ENCODE peak calls at places on chromosome 7, in four cellular contexts. One of them, this sample, is unnamed.

GRCh38 chr7:137135654-137136350 is 207.7 kb downstream of the PTN start:
- DNase-seq in K562: no peak
- DNase-seq in GM12878: no peak
- DNase-seq in endothelial cell of umbilical vein: no peak
- DNase-seq in this sample: peak; percentile 62

GRCh38 chr7:140591178-140591902 is 49.3 kb downstream of the DENND2A start:
- DNase-seq in K562: no peak
- DNase-seq in GM12878: no peak
- DNase-seq in endothelial cell of umbilical vein: no peak
- DNase-seq in this sample: peak; percentile 41

GRCh38 chr7:134669845-134670373 is 23.3 kb downstream of the BPGM start:
- DNase-seq in K562: no peak
- DNase-seq in endothelial cell of umbilical vein: peak; percentile 99
- DNase-seq in GM12878: peak; percentile 23
- DNase-seq in this sample: peak; percentile 96

GRCh38 chr7:15096853-15097252 is 194.3 kb upstream of the DGKB start:
- DNase-seq in endothelial cell of umbilical vein: no peak
- DNase-seq in GM12878: no peak
- DNase-seq in K562: peak; percentile 5
- DNase-seq in this sample: no peak

GRCh38 chr7:107035446-107035845 is 9.1 kb upstream of the PRKAR2B start:
- DNase-seq in GM12878: no peak
- DNase-seq in endothelial cell of umbilical vein: peak; percentile 21
- DNase-seq in K562: peak; percentile 91
- DNase-seq in this sample: peak; percentile 95

GRCh38 chr7:119374436-119374835 is 898.5 kb upstream of the KCND2 start:
- DNase-seq in endothelial cell of umbilical vein: no peak
- DNase-seq in GM12878: no peak
- DNase-seq in K562: no peak
- DNase-seq in this sample: no peak

GRCh38 chr7:97200043-97200442 is 82.5 kb downstream of the SDHAF3 start:
- DNase-seq in K562: no peak
- DNase-seq in endothelial cell of umbilical vein: no peak
- DNase-seq in GM12878: no peak
- DNase-seq in this sample: no peak

GRCh38 chr7:151813997-151814396 is 62.9 kb downstream of the PRKAG2 start:
- DNase-seq in GM12878: no peak
- DNase-seq in endothelial cell of umbilical vein: no peak
- DNase-seq in K562: no peak
- DNase-seq in this sample: peak; percentile 17

GRCh38 chr7:46448478-46448877 is 527.4 kb upstream of the IGFBP3 start:
- DNase-seq in endothelial cell of umbilical vein: no peak
- DNase-seq in K562: no peak
- DNase-seq in GM12878: no peak
- DNase-seq in this sample: no peak

GRCh38 chr7:87416682-87417587 is 58.5 kb downstream of the ABCB4 start:
- DNase-seq in GM12878: peak; percentile 44
- DNase-seq in K562: peak; percentile 57
- DNase-seq in endothelial cell of umbilical vein: peak; percentile 84
- DNase-seq in this sample: peak; percentile 69

GRCh38 chr7:70017371-70017770 is 419.1 kb downstream of the AUTS2 start:
- DNase-seq in GM12878: no peak
- DNase-seq in K562: no peak
- DNase-seq in endothelial cell of umbilical vein: no peak
- DNase-seq in this sample: no peak

GRCh38 chr7:14888904-14889482 is 13.6 kb downstream of the DGKB start:
- DNase-seq in K562: no peak
- DNase-seq in GM12878: no peak
- DNase-seq in endothelial cell of umbilical vein: no peak
- DNase-seq in this sample: no peak

GRCh38 chr7:132541656-132542055 is 34.6 kb downstream of the PLXNA4 start:
- DNase-seq in K562: no peak
- DNase-seq in endothelial cell of umbilical vein: no peak
- DNase-seq in GM12878: no peak
- DNase-seq in this sample: no peak

GRCh38 chr7:841943-842342 is 9.7 kb downstream of the SUN1 start:
- DNase-seq in K562: no peak
- DNase-seq in endothelial cell of umbilical vein: no peak
- DNase-seq in GM12878: no peak
- DNase-seq in this sample: no peak

GRCh38 chr7:116499168-116500070 is at the start of gene CAV2:
- DNase-seq in GM12878: no peak
- DNase-seq in endothelial cell of umbilical vein: peak; percentile 63
- DNase-seq in K562: peak; percentile 96
- DNase-seq in this sample: peak; percentile 48

GRCh38 chr7:5625938-5626337 is 155.5 kb downstream of the RNF216 start:
- DNase-seq in K562: peak; percentile 61
- DNase-seq in endothelial cell of umbilical vein: peak; percentile 35
- DNase-seq in GM12878: no peak
- DNase-seq in this sample: peak; percentile 94

GRCh38 chr7:51455948-51456347 is 139.3 kb upstream of the COBL start:
- DNase-seq in endothelial cell of umbilical vein: no peak
- DNase-seq in K562: no peak
- DNase-seq in GM12878: no peak
- DNase-seq in this sample: no peak

GRCh38 chr7:91064938-91065337 is 199.3 kb upstream of the FZD1 start:
- DNase-seq in K562: no peak
- DNase-seq in endothelial cell of umbilical vein: no peak
- DNase-seq in GM12878: no peak
- DNase-seq in this sample: peak; percentile 69

GRCh38 chr7:107286751-107287621 is 118.2 kb downstream of the HBP1 start:
- DNase-seq in K562: no peak
- DNase-seq in GM12878: no peak
- DNase-seq in endothelial cell of umbilical vein: no peak
- DNase-seq in this sample: no peak

GRCh38 chr7:143929224-143929920 is 5.7 kb upstream of the OR2F2 start:
- DNase-seq in K562: no peak
- DNase-seq in GM12878: no peak
- DNase-seq in endothelial cell of umbilical vein: no peak
- DNase-seq in this sample: peak; percentile 12

GRCh38 chr7:1928555-1929348 is 258.7 kb downstream of the ELFN1 start:
- DNase-seq in endothelial cell of umbilical vein: no peak
- DNase-seq in GM12878: no peak
- DNase-seq in K562: no peak
- DNase-seq in this sample: no peak

GRCh38 chr7:20158684-20159083 is 58.5 kb downstream of the MACC1 start:
- DNase-seq in K562: no peak
- DNase-seq in endothelial cell of umbilical vein: peak; percentile 39
- DNase-seq in GM12878: no peak
- DNase-seq in this sample: peak; percentile 36

GRCh38 chr7:152527610-152528032 is 91.8 kb upstream of the KMT2C start:
- DNase-seq in GM12878: no peak
- DNase-seq in K562: no peak
- DNase-seq in endothelial cell of umbilical vein: no peak
- DNase-seq in this sample: no peak

GRCh38 chr7:110600983-110601382 is 489.9 kb upstream of the LRRN3 start:
- DNase-seq in endothelial cell of umbilical vein: no peak
- DNase-seq in GM12878: no peak
- DNase-seq in K562: no peak
- DNase-seq in this sample: no peak

GRCh38 chr7:52501696-52502095 is 533.7 kb upstream of the POM121L12 start:
- DNase-seq in GM12878: no peak
- DNase-seq in K562: no peak
- DNase-seq in endothelial cell of umbilical vein: no peak
- DNase-seq in this sample: no peak

GRCh38 chr7:15801565-15801964 is 115.1 kb upstream of the MEOX2 start:
- DNase-seq in endothelial cell of umbilical vein: peak; percentile 65
- DNase-seq in GM12878: no peak
- DNase-seq in K562: no peak
- DNase-seq in this sample: peak; percentile 49

GRCh38 chr7:96665689-96666088 is 44.0 kb downstream of the SEM1 start:
- DNase-seq in K562: no peak
- DNase-seq in GM12878: no peak
- DNase-seq in endothelial cell of umbilical vein: no peak
- DNase-seq in this sample: no peak

GRCh38 chr7:50793115-50793946 is 10.6 kb upstream of the GRB10 start:
- DNase-seq in endothelial cell of umbilical vein: peak; percentile 50
- DNase-seq in K562: peak; percentile 86
- DNase-seq in GM12878: no peak
- DNase-seq in this sample: peak; percentile 36

GRCh38 chr7:96253441-96253840 is 68.5 kb downstream of the SLC25A13 start:
- DNase-seq in GM12878: no peak
- DNase-seq in K562: no peak
- DNase-seq in endothelial cell of umbilical vein: peak; percentile 44
- DNase-seq in this sample: no peak

DNA sequence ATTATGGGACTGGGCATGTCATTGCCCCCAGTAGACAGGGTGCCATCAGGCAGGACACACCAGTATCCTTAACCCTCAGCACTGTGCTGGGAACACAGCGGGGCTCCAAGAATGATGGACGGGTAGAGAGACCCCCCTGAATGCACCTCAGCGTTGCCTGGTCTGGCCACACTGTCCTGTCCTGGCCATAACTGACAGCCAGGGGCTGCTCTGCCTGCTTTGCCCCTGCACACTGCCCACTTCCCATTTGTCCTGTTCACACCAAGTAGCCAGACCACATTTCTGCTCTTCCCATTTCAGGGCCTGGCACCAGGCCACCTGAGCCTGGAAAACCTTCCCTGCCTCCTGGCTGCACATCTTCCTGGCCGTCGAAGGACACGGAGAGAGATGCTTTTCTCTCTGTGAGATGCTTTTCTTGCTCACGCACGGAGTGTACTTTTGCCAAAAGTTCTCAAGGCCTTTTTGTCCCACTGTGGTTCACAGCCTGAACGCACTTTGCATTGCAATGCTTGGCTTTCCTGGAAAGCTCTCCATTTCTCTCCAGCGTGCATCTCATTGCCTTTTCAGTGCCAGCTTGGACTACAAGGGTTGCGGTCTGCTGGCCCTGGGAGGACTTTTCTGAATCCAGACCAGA is 131.0 kb upstream of the EEPD1 start:
- DNase-seq in K562: no peak
- DNase-seq in GM12878: no peak
- DNase-seq in endothelial cell of umbilical vein: no peak
- DNase-seq in this sample: no peak
- TF ChIP-seq FOS in K562: no peak
- TF ChIP-seq FOS in GM12878: no peak
- TF ChIP-seq FOS in endothelial cell of umbilical vein: no peak
- TF ChIP-seq FOS in this sample: no peak

DNA sequence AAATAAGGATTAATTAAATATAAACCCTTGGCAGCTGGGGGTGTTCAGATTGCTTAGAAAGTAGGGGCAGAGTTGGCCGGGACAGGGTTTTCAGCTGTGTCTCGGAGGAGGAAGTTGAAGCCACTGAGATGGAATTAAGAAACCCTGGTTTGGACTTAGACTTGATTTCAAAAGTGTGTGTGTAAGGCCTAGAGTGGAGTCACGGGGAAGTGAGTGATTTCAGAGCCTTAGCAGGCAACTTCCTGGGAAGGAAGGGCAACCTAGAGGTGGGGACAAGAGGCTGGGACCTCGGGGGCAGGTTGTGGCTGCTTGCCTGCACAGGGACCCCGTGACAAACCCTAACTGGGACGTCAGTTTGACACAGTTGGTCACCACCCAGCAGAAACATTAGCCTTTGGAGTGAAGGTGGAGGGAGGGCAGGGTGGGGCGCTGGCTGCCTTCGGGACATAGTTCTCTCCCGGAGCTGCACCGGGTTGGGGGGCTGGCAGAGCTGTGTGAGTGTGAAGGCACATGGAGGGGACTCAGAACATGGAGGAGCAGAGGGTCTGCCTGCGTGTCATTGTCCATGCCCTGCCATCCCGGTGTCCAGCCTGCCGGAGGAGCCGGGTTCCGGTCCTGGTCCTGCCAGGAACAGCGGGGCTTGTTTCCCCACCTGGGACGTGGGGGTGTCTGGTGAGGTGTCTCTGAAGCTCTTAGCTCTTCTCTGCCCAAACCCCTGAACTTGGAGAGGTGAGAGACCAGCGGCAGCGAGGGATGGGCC is 1.8 kb downstream of the BRI3 start:
- DNase-seq in K562: no peak
- DNase-seq in endothelial cell of umbilical vein: peak; percentile 62
- DNase-seq in GM12878: no peak
- DNase-seq in this sample: peak; percentile 56
- TF ChIP-seq FOS in K562: no peak
- TF ChIP-seq FOS in endothelial cell of umbilical vein: peak; percentile 22
- TF ChIP-seq FOS in GM12878: no peak
- TF ChIP-seq FOS in this sample: no peak

DNA sequence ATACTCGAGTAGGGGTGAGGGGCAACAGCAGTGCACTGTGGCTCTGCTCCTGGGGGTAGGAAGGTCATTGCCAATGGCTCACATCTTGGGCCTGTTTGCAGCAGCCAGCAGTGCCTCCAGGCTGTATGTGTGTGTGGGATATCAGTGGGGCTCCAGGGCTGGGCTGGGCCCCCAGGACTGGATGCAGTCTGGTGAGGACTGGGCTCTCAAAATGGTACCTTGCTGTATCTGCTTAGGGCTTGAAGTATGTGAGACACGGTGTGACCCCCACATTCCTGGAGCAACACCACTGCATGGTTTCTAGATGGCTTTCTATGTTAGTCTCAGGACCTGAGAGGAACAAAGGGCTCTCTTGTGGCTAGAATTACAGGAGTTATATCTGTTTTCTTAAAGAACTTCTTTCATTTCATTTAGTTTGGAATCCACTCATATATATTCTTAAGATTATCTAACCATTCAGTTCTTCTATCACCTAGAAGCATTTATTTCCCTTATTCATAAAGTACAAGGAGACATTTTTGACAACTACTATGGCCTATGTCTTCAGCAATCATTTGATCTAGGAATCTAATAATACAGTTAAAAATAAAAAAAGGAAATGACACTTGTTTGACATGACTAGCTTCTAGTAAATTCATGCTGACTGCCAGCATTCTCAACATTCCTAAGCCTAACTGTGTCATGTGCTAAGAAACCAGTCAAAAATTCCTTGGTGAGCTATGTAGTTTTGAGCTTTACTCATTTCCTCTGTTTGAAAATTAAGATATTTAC is 443.2 kb upstream of the SEMA3A start:
- DNase-seq in endothelial cell of umbilical vein: peak; percentile 92
- DNase-seq in K562: no peak
- DNase-seq in GM12878: no peak
- DNase-seq in this sample: peak; percentile 90
- TF ChIP-seq FOS in endothelial cell of umbilical vein: peak; percentile 85
- TF ChIP-seq FOS in K562: no peak
- TF ChIP-seq FOS in GM12878: no peak
- TF ChIP-seq FOS in this sample: no peak

DNA sequence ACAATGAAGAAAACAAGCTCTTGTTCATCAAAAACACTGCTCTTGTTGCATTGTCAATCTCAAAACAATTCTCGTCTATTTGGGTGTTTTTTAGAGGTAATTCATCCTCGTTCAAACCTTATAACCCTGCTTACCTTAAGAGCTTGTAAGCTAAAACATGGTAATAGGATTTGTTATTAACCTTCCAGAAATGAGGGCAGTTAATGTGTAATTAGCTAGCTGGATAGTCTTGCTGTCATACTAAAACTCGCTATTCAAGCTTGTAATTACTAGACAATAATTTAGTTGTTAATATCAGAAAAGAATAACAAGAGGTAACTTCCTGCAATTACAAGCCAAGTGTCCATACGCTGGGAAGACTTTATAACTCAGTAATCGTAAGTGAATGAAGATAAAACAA is 101.6 kb downstream of the UBE2H start:
- DNase-seq in endothelial cell of umbilical vein: no peak
- DNase-seq in GM12878: no peak
- DNase-seq in K562: no peak
- DNase-seq in this sample: no peak
- TF ChIP-seq FOS in endothelial cell of umbilical vein: no peak
- TF ChIP-seq FOS in GM12878: no peak
- TF ChIP-seq FOS in K562: no peak
- TF ChIP-seq FOS in this sample: no peak